ENCODE peak calls at places on chromosomes 13 and 19, in five cellular contexts. M, Z, S, E and K are unnamed samples.

GRCh38 chr13:113618455-113618854 is 33.9 kb downstream of the TFDP1 start:
- DNase-seq in Z (no peak), S (no peak), E (no peak), M (no peak), K (no peak)

GRCh38 chr19:56995298-56995697 is 124.5 kb upstream of the USP29 start:
- DNase-seq in S (no peak), M (no peak), E (no peak), Z (no peak), K (no peak)

GRCh38 chr13:71067164-71067815 is 799.7 kb downstream of the DACH1 start:
- DNase-seq in M (no peak), S (no peak), E (peak; percentile 6), Z (no peak), K (no peak)

GRCh38 chr19:50601407-50602088 is 33.3 kb upstream of the LRRC4B start:
- DNase-seq in M (no peak), E (no peak), Z (no peak), S (no peak), K (no peak)

GRCh38 chr13:73090116-73090811 is 31.5 kb downstream of the KLF5 start:
- DNase-seq in S (no peak), Z (no peak), M (no peak), E (peak; percentile 65), K (peak; percentile 81)

GRCh38 chr13:46492946-46493345 is 60.0 kb upstream of the LRCH1 start:
- DNase-seq in E (peak; percentile 73), S (no peak), Z (peak; percentile 29), M (no peak), K (no peak)

GRCh38 chr13:111661776-111662175 is 341.3 kb downstream of the TEX29 start:
- DNase-seq in S (no peak), M (no peak), Z (no peak), E (no peak), K (no peak)

GRCh38 chr13:112117955-112118302 is 51.0 kb downstream of the SOX1 start:
- DNase-seq in E (no peak), M (no peak), Z (no peak), S (no peak), K (no peak)

GRCh38 chr13:72763411-72763810 is 18.3 kb downstream of the DIS3 start:
- DNase-seq in Z (no peak), S (no peak), E (no peak), M (no peak), K (no peak)

GRCh38 chr19:52566588-52566987 is 3.5 kb upstream of the ZNF701 start:
- DNase-seq in E (peak; percentile 55), S (no peak), Z (no peak), M (no peak), K (no peak)

GRCh38 chr13:111893607-111894443 is 173.1 kb upstream of the SOX1 start:
- DNase-seq in E (no peak), S (no peak), M (no peak), Z (no peak), K (no peak)

GRCh38 chr13:114311387-114311786 is 2.9 kb upstream of the CHAMP1 start:
- DNase-seq in M (no peak), E (no peak), Z (no peak), S (no peak), K (no peak)

GRCh38 chr19:45456500-45456815 is 11.3 kb upstream of the FOSB start:
- DNase-seq in Z (no peak), E (no peak), M (no peak), S (no peak), K (no peak)

GRCh38 chr13:22103628-22104027 is 432.8 kb downstream of the FGF9 start:
- DNase-seq in E (no peak), Z (no peak), M (no peak), S (no peak), K (no peak)

GRCh38 chr13:84446972-84447700 is 564.9 kb upstream of the SLITRK1 start:
- DNase-seq in Z (no peak), M (peak; percentile 23), E (peak; percentile 43), S (no peak), K (no peak)

GRCh38 chr19:50670102-50670380 is 20.8 kb downstream of the C19orf81 start:
- DNase-seq in Z (no peak), M (no peak), S (no peak), E (no peak), K (no peak)

GRCh38 chr19:35549174-35549788 is 3.9 kb downstream of the TMEM147 start:
- DNase-seq in S (peak; percentile 67), Z (peak; percentile 55), M (no peak), E (peak; percentile 70), K (peak; percentile 68)

GRCh38 chr13:112760440-112760839 is 70.6 kb downstream of the ATP11A start:
- DNase-seq in M (no peak), E (peak; percentile 78), S (no peak), Z (no peak), K (no peak)

GRCh38 chr19:41646589-41647204 is 19.8 kb upstream of the CEACAM4 start:
- DNase-seq in S (no peak), Z (no peak), M (peak; percentile 76), E (no peak), K (no peak)

GRCh38 chr19:2164020-2164988 is 571 bp downstream of the DOT1L start:
- DNase-seq in M (no peak), Z (no peak), E (no peak), S (no peak), K (peak; percentile 37)

GRCh38 chr13:91714726-91715334 is 316.4 kb downstream of the GPC5 start:
- DNase-seq in S (no peak), M (no peak), Z (no peak), E (no peak), K (no peak)

GRCh38 chr19:15250635-15250993 is 18.4 kb upstream of the EPHX3 start:
- DNase-seq in Z (no peak), M (no peak), E (no peak), S (no peak), K (no peak)

GRCh38 chr13:35526577-35526976 is 50.1 kb upstream of the MAB21L1 start:
- DNase-seq in M (no peak), E (no peak), S (no peak), Z (no peak), K (no peak)

GRCh38 chr19:44777715-44778347 is at the start of gene CBLC:
- DNase-seq in S (no peak), E (no peak), M (peak; percentile 82), Z (no peak), K (peak; percentile 95)

GRCh38 chr19:52722062-52723005 is 12.5 kb downstream of the ZNF611 start:
- DNase-seq in Z (no peak), S (no peak), M (no peak), E (peak; percentile 86), K (no peak)

GRCh38 chr19:2663920-2664571 is 38.4 kb downstream of the GNG7 start:
- DNase-seq in M (no peak), Z (peak; percentile 74), S (no peak), E (no peak), K (no peak)

GRCh38 chr19:6682607-6683128 is 12.7 kb upstream of the TNFSF14 start:
- DNase-seq in M (no peak), S (no peak), Z (no peak), E (no peak), K (no peak)
- H3K27me3 ChIP-seq in M (no peaks in the 10 kb centered on the region), S (no peaks in the 10 kb centered on the region), Z (peaks cover 5% of the 10 kb centered on the region), E (no peaks in the 10 kb centered on the region), K (no peaks in the 10 kb centered on the region)

DNA sequence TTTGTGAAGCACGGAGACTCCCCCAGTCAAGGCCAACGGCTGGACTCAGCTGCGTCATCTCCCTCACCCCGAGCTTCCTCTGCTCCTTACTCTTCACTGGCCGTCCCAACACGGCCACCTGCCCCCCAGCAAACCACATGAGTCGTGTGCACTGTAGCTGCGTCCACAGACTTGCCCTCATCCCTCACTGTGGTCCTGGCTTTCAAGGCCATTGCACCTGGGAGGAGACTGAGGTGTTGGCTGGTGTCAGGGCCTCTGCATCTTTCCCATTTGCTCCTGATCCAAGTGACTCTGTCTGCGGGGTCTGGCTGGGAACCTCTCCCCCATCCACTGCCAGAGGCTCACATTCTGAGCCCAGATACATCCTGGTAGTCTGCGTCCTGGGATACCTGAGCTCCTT is 11.5 kb downstream of the PLPP2 start:
- DNase-seq in S (no peak), E (no peak), Z (no peak), M (no peak), K (no peak)
- H3K27me3 ChIP-seq in S (no peaks in the 10 kb centered on the region), E (no peaks in the 10 kb centered on the region), Z (peaks cover 40% of the 10 kb centered on the region), M (peaks cover 13% of the 10 kb centered on the region), K (no peaks in the 10 kb centered on the region)

DNA sequence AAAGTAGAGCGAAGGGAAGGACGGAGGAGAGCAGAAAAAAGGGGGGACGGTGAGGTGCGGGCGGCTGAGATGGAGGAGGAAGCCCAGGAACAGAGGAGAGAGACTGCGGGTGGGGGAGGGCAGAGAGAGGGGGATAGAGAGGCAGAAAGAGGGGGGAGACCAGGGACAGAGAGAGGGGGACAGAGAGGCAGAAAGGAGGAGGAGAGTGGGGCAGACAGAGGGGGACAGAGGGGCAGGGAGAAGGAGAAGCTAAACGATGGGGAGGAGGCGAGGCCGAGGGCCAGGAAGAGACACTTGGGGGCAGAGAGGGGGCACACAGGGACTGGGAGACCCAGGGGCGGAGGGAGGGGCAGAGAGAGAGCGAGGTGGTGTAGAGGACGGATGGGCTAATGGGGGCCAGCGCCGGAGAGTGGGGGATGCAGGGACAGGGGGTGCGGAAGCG is 711 bp downstream of the MEIS3 start:
- DNase-seq in E (no peak), S (no peak), M (no peak), Z (no peak), K (no peak)
- H3K27me3 ChIP-seq in E (peaks cover 46% of the 10 kb centered on the region), S (no peaks in the 10 kb centered on the region), M (peaks cover 73% of the 10 kb centered on the region), Z (peaks cover 78% of the 10 kb centered on the region), K (peaks cover 52% of the 10 kb centered on the region)

GRCh38 chr19:16371540-16371986 is 46.9 kb downstream of the KLF2 start:
- DNase-seq in E (no peak), Z (peak; percentile 44), S (no peak), M (peak; percentile 88), K (peak; percentile 85)
- H3K27me3 ChIP-seq in E (no peaks in the 10 kb centered on the region), Z (no peaks in the 10 kb centered on the region), S (no peaks in the 10 kb centered on the region), M (no peaks in the 10 kb centered on the region), K (no peaks in the 10 kb centered on the region)

GRCh38 chr19:17534767-17535166 is 20.7 kb upstream of the COLGALT1 start:
- DNase-seq in E (no peak), S (no peak), Z (no peak), M (no peak), K (no peak)
- H3K27me3 ChIP-seq in E (no peaks in the 10 kb centered on the region), S (no peaks in the 10 kb centered on the region), Z (no peaks in the 10 kb centered on the region), M (peaks cover 5% of the 10 kb centered on the region), K (no peaks in the 10 kb centered on the region)

GRCh38 chr19:38388310-38389100 is at the start of gene SPRED3:
- DNase-seq in S (no peak), Z (no peak), E (peak; percentile 70), M (no peak), K (no peak)

GRCh38 chr19:38386968-38387549 is 775 bp downstream of the GGN start:
- DNase-seq in E (peak; percentile 20), Z (no peak), S (no peak), M (peak; percentile 68), K (peak; percentile 27)

GRCh38 chr19:38387550-38388309 is at the start of gene GGN:
- DNase-seq in M (peak; percentile 90), Z (peak; percentile 77), S (peak; percentile 84), E (peak; percentile 95), K (peak; percentile 88)

GRCh38 chr19:38389957-38390924 is 1.7 kb downstream of the SPRED3 start:
- DNase-seq in M (no peak), Z (no peak), E (no peak), S (no peak), K (no peak)

GRCh38 chr19:38389101-38389925 is 816 bp downstream of the SPRED3 start:
- DNase-seq in Z (no peak), E (peak; percentile 75), M (no peak), S (no peak), K (no peak)
- H3K27me3 ChIP-seq in Z (peaks cover 11% of the 10 kb centered on the region), E (no peaks in the 10 kb centered on the region), M (peaks cover 15% of the 10 kb centered on the region), S (no peaks in the 10 kb centered on the region), K (peaks cover 17% of the 10 kb centered on the region)

GRCh38 chr19:3821156-3821555 is 35.0 kb upstream of the MATK start:
- DNase-seq in S (no peak), M (no peak), E (no peak), Z (no peak), K (no peak)
- H3K27me3 ChIP-seq in S (no peaks in the 10 kb centered on the region), M (peaks cover 6% of the 10 kb centered on the region), E (no peaks in the 10 kb centered on the region), Z (no peaks in the 10 kb centered on the region), K (no peaks in the 10 kb centered on the region)